ENCODE peak calls at places on chromosomes 4 and X, in seven cellular contexts. One of them, this sample, is unnamed.

GRCh38 chr4:141246683-141247429 is 26.2 kb downstream of the ZNF330 start:
- DNase-seq in brain microvascular endothelial cell: no peak
- DNase-seq in CD8-positive, alpha-beta T cell: no peak
- DNase-seq in HL-60: no peak
- DNase-seq in fibroblast of lung: no peak
- DNase-seq in MM.1S: no peak
- DNase-seq in A549: no peak
- DNase-seq in this sample: no peak

GRCh38 chr4:8252301-8253173 is 17.0 kb upstream of the HTRA3 start:
- DNase-seq in brain microvascular endothelial cell: peak
- DNase-seq in CD8-positive, alpha-beta T cell: no peak
- DNase-seq in HL-60: peak
- DNase-seq in fibroblast of lung: peak
- DNase-seq in MM.1S: no peak
- DNase-seq in A549: no peak
- DNase-seq in this sample: no peak

GRCh38 chrX:152343306-152343705 is 107.8 kb downstream of the GABRA3 start:
- DNase-seq in brain microvascular endothelial cell: no peak
- DNase-seq in CD8-positive, alpha-beta T cell: no peak
- DNase-seq in HL-60: no peak
- DNase-seq in fibroblast of lung: no peak
- DNase-seq in MM.1S: no peak
- DNase-seq in A549: no peak
- DNase-seq in this sample: no peak

GRCh38 chrX:143663755-143664154 is 27.9 kb upstream of the SLITRK4 start:
- DNase-seq in brain microvascular endothelial cell: no peak
- DNase-seq in CD8-positive, alpha-beta T cell: no peak
- DNase-seq in HL-60: no peak
- DNase-seq in fibroblast of lung: no peak
- DNase-seq in MM.1S: no peak
- DNase-seq in A549: no peak
- DNase-seq in this sample: no peak

GRCh38 chrX:122582280-122582679 is 601.8 kb upstream of the GRIA3 start:
- DNase-seq in brain microvascular endothelial cell: no peak
- DNase-seq in CD8-positive, alpha-beta T cell: no peak
- DNase-seq in HL-60: no peak
- DNase-seq in fibroblast of lung: no peak
- DNase-seq in MM.1S: no peak
- DNase-seq in A549: no peak
- DNase-seq in this sample: no peak

GRCh38 chr4:31261632-31262031 is 541.5 kb downstream of the PCDH7 start:
- DNase-seq in brain microvascular endothelial cell: no peak
- DNase-seq in CD8-positive, alpha-beta T cell: no peak
- DNase-seq in HL-60: no peak
- DNase-seq in fibroblast of lung: no peak
- DNase-seq in MM.1S: no peak
- DNase-seq in A549: no peak
- DNase-seq in this sample: no peak

GRCh38 chr4:7939377-7940108 is at the start of gene AFAP1:
- DNase-seq in brain microvascular endothelial cell: peak
- DNase-seq in CD8-positive, alpha-beta T cell: peak
- DNase-seq in HL-60: no peak
- DNase-seq in fibroblast of lung: peak
- DNase-seq in MM.1S: no peak
- DNase-seq in A549: peak
- DNase-seq in this sample: peak

GRCh38 chrX:39721570-39722279 is 376.0 kb downstream of the BCOR start:
- DNase-seq in brain microvascular endothelial cell: peak
- DNase-seq in CD8-positive, alpha-beta T cell: no peak
- DNase-seq in HL-60: no peak
- DNase-seq in fibroblast of lung: peak
- DNase-seq in MM.1S: no peak
- DNase-seq in A549: no peak
- DNase-seq in this sample: no peak

GRCh38 chrX:31670245-31670644 is 598.4 kb upstream of the FTHL17 start:
- DNase-seq in brain microvascular endothelial cell: no peak
- DNase-seq in CD8-positive, alpha-beta T cell: no peak
- DNase-seq in HL-60: no peak
- DNase-seq in fibroblast of lung: no peak
- DNase-seq in MM.1S: no peak
- DNase-seq in A549: no peak
- DNase-seq in this sample: no peak

GRCh38 chr4:140243345-140243753 is 89.4 kb upstream of the MAML3 start:
- DNase-seq in brain microvascular endothelial cell: no peak
- DNase-seq in CD8-positive, alpha-beta T cell: peak
- DNase-seq in HL-60: peak
- DNase-seq in fibroblast of lung: no peak
- DNase-seq in MM.1S: no peak
- DNase-seq in A549: no peak
- DNase-seq in this sample: no peak

GRCh38 chrX:150502091-150502490 is 66.3 kb upstream of the MTM1 start:
- DNase-seq in brain microvascular endothelial cell: no peak
- DNase-seq in CD8-positive, alpha-beta T cell: no peak
- DNase-seq in HL-60: no peak
- DNase-seq in fibroblast of lung: no peak
- DNase-seq in MM.1S: no peak
- DNase-seq in A549: no peak
- DNase-seq in this sample: no peak

GRCh38 chr4:20305976-20306375 is 54.3 kb downstream of the SLIT2 start:
- DNase-seq in brain microvascular endothelial cell: no peak
- DNase-seq in CD8-positive, alpha-beta T cell: no peak
- DNase-seq in HL-60: no peak
- DNase-seq in fibroblast of lung: peak
- DNase-seq in MM.1S: peak
- DNase-seq in A549: no peak
- DNase-seq in this sample: no peak

GRCh38 chr4:55733874-55734437 is 85.6 kb upstream of the EXOC1L start:
- DNase-seq in brain microvascular endothelial cell: peak
- DNase-seq in CD8-positive, alpha-beta T cell: no peak
- DNase-seq in HL-60: no peak
- DNase-seq in fibroblast of lung: peak
- DNase-seq in MM.1S: no peak
- DNase-seq in A549: peak
- DNase-seq in this sample: no peak

GRCh38 chrX:72634321-72634720 is 61.7 kb upstream of the HDAC8 start:
- DNase-seq in brain microvascular endothelial cell: no peak
- DNase-seq in CD8-positive, alpha-beta T cell: no peak
- DNase-seq in HL-60: no peak
- DNase-seq in fibroblast of lung: peak
- DNase-seq in MM.1S: no peak
- DNase-seq in A549: no peak
- DNase-seq in this sample: no peak

GRCh38 chr4:173025131-173025530 is 143.5 kb upstream of the GALNT7 start:
- DNase-seq in brain microvascular endothelial cell: peak
- DNase-seq in CD8-positive, alpha-beta T cell: no peak
- DNase-seq in HL-60: peak
- DNase-seq in fibroblast of lung: peak
- DNase-seq in MM.1S: peak
- DNase-seq in A549: peak
- DNase-seq in this sample: no peak

GRCh38 chr4:125538670-125539069 is 223.9 kb downstream of the FAT4 start:
- DNase-seq in brain microvascular endothelial cell: no peak
- DNase-seq in CD8-positive, alpha-beta T cell: no peak
- DNase-seq in HL-60: no peak
- DNase-seq in fibroblast of lung: no peak
- DNase-seq in MM.1S: no peak
- DNase-seq in A549: no peak
- DNase-seq in this sample: no peak

GRCh38 chr4:23904639-23905061 is 14.8 kb upstream of the PPARGC1A start:
- DNase-seq in brain microvascular endothelial cell: no peak
- DNase-seq in CD8-positive, alpha-beta T cell: no peak
- DNase-seq in HL-60: no peak
- DNase-seq in fibroblast of lung: no peak
- DNase-seq in MM.1S: no peak
- DNase-seq in A549: no peak
- DNase-seq in this sample: no peak

GRCh38 chrX:103565197-103565596 is 20.1 kb upstream of the TCEAL4 start:
- DNase-seq in brain microvascular endothelial cell: no peak
- DNase-seq in CD8-positive, alpha-beta T cell: no peak
- DNase-seq in HL-60: no peak
- DNase-seq in fibroblast of lung: no peak
- DNase-seq in MM.1S: peak
- DNase-seq in A549: no peak
- DNase-seq in this sample: no peak

GRCh38 chr4:109434793-109435080 is 1.1 kb downstream of the SEC24B start:
- DNase-seq in brain microvascular endothelial cell: no peak
- DNase-seq in CD8-positive, alpha-beta T cell: no peak
- DNase-seq in HL-60: no peak
- DNase-seq in fibroblast of lung: no peak
- DNase-seq in MM.1S: no peak
- DNase-seq in A549: no peak
- DNase-seq in this sample: no peak

GRCh38 chr4:39452153-39452859 is 6.4 kb downstream of the RPL9 start:
- DNase-seq in brain microvascular endothelial cell: no peak
- DNase-seq in CD8-positive, alpha-beta T cell: no peak
- DNase-seq in HL-60: no peak
- DNase-seq in fibroblast of lung: no peak
- DNase-seq in MM.1S: no peak
- DNase-seq in A549: no peak
- DNase-seq in this sample: no peak

GRCh38 chr4:119212964-119213606 is 572 bp downstream of the USP53 start:
- DNase-seq in brain microvascular endothelial cell: peak
- DNase-seq in CD8-positive, alpha-beta T cell: no peak
- DNase-seq in HL-60: peak
- DNase-seq in fibroblast of lung: peak
- DNase-seq in MM.1S: peak
- DNase-seq in A549: peak
- DNase-seq in this sample: peak

GRCh38 chr4:119212251-119212963 is at the start of gene USP53:
- DNase-seq in brain microvascular endothelial cell: peak
- DNase-seq in CD8-positive, alpha-beta T cell: peak
- DNase-seq in HL-60: peak
- DNase-seq in fibroblast of lung: peak
- DNase-seq in MM.1S: peak
- DNase-seq in A549: peak
- DNase-seq in this sample: peak

GRCh38 chr4:119221412-119221811 is 8.9 kb downstream of the USP53 start:
- DNase-seq in brain microvascular endothelial cell: no peak
- DNase-seq in CD8-positive, alpha-beta T cell: no peak
- DNase-seq in HL-60: no peak
- DNase-seq in fibroblast of lung: no peak
- DNase-seq in MM.1S: no peak
- DNase-seq in A549: no peak
- DNase-seq in this sample: no peak

GRCh38 chr4:119218093-119218492 is 5.6 kb downstream of the USP53 start:
- DNase-seq in brain microvascular endothelial cell: no peak
- DNase-seq in CD8-positive, alpha-beta T cell: no peak
- DNase-seq in HL-60: no peak
- DNase-seq in fibroblast of lung: no peak
- DNase-seq in MM.1S: no peak
- DNase-seq in A549: no peak
- DNase-seq in this sample: no peak
- H3K27ac ChIP-seq in brain microvascular endothelial cell: no peak
- H3K27ac ChIP-seq in CD8-positive, alpha-beta T cell: no peak
- H3K27ac ChIP-seq in HL-60: no peak
- H3K27ac ChIP-seq in fibroblast of lung: no peak
- H3K27ac ChIP-seq in MM.1S: no peak
- H3K27ac ChIP-seq in A549: no peak
- H3K27ac ChIP-seq in this sample: no peak

GRCh38 chrX:68897546-68897945 is 68.7 kb downstream of the EFNB1 start:
- DNase-seq in brain microvascular endothelial cell: no peak
- DNase-seq in CD8-positive, alpha-beta T cell: no peak
- DNase-seq in HL-60: no peak
- DNase-seq in fibroblast of lung: no peak
- DNase-seq in MM.1S: no peak
- DNase-seq in A549: no peak
- DNase-seq in this sample: no peak

GRCh38 chrX:68901512-68901911 is 72.7 kb downstream of the EFNB1 start:
- DNase-seq in brain microvascular endothelial cell: no peak
- DNase-seq in CD8-positive, alpha-beta T cell: no peak
- DNase-seq in HL-60: no peak
- DNase-seq in fibroblast of lung: no peak
- DNase-seq in MM.1S: no peak
- DNase-seq in A549: no peak
- DNase-seq in this sample: no peak

GRCh38 chrX:68898661-68899060 is 69.8 kb downstream of the EFNB1 start:
- DNase-seq in brain microvascular endothelial cell: no peak
- DNase-seq in CD8-positive, alpha-beta T cell: no peak
- DNase-seq in HL-60: no peak
- DNase-seq in fibroblast of lung: no peak
- DNase-seq in MM.1S: no peak
- DNase-seq in A549: no peak
- DNase-seq in this sample: no peak

GRCh38 chrX:68902706-68903105 is 73.9 kb downstream of the EFNB1 start:
- DNase-seq in brain microvascular endothelial cell: no peak
- DNase-seq in CD8-positive, alpha-beta T cell: no peak
- DNase-seq in HL-60: no peak
- DNase-seq in fibroblast of lung: no peak
- DNase-seq in MM.1S: no peak
- DNase-seq in A549: no peak
- DNase-seq in this sample: no peak

DNA sequence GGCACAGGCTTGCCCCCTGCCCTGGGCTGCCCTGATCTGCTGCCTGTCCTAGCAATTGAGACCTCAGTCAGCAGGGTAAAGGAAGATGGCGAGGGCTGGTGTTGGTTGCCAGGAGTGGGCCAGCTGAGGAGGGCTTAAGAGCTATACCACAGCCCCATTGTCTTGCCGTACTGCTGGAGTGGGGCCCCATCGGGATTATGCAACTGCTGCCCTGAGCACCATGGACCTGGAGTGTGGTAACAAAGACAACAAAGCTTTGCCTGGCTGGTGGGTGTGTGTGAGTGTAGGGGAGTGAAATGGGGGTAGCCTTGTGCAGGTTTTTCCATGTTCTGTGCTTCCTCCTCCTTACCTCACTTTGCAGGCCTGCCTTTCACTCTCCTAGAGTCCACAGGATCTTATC is 74.3 kb downstream of the EFNB1 start:
- DNase-seq in brain microvascular endothelial cell: no peak
- DNase-seq in CD8-positive, alpha-beta T cell: no peak
- DNase-seq in HL-60: peak
- DNase-seq in fibroblast of lung: no peak
- DNase-seq in MM.1S: no peak
- DNase-seq in A549: no peak
- DNase-seq in this sample: no peak
- H3K27ac ChIP-seq in brain microvascular endothelial cell: no peak
- H3K27ac ChIP-seq in CD8-positive, alpha-beta T cell: no peak
- H3K27ac ChIP-seq in HL-60: no peak
- H3K27ac ChIP-seq in fibroblast of lung: no peak
- H3K27ac ChIP-seq in MM.1S: no peak
- H3K27ac ChIP-seq in A549: no peak
- H3K27ac ChIP-seq in this sample: no peak

GRCh38 chr4:119729815-119730643 is 101.4 kb upstream of the PDE5A start:
- DNase-seq in brain microvascular endothelial cell: peak
- DNase-seq in CD8-positive, alpha-beta T cell: no peak
- DNase-seq in HL-60: no peak
- DNase-seq in fibroblast of lung: peak
- DNase-seq in MM.1S: no peak
- DNase-seq in A549: peak
- DNase-seq in this sample: no peak
- H3K27ac ChIP-seq in brain microvascular endothelial cell: peak
- H3K27ac ChIP-seq in CD8-positive, alpha-beta T cell: no peak
- H3K27ac ChIP-seq in HL-60: no peak
- H3K27ac ChIP-seq in fibroblast of lung: peak
- H3K27ac ChIP-seq in MM.1S: no peak
- H3K27ac ChIP-seq in A549: no peak
- H3K27ac ChIP-seq in this sample: no peak

DNA sequence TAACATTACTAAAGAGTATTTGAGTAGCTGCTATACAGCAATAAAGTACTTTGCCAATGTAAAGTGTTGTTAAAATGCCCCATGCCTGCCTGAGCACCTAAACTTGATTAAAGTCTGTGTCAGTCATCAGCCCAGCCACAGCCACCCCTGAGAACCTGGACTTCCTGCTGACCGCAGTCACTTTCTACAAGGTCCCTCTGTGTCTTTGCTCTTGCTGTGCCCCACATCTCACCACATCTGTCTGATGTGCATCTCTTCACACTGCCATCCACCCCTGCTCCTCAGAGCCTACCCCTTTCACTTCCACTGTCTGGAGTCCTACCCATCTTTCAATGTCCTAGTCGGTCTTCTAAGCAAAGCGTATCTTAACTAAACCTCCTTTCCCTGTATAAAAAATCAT is 25.7 kb downstream of the ALPK1 start:
- DNase-seq in brain microvascular endothelial cell: no peak
- DNase-seq in CD8-positive, alpha-beta T cell: no peak
- DNase-seq in HL-60: no peak
- DNase-seq in fibroblast of lung: no peak
- DNase-seq in MM.1S: no peak
- DNase-seq in A549: no peak
- DNase-seq in this sample: no peak
- H3K27ac ChIP-seq in brain microvascular endothelial cell: no peak
- H3K27ac ChIP-seq in CD8-positive, alpha-beta T cell: no peak
- H3K27ac ChIP-seq in HL-60: no peak
- H3K27ac ChIP-seq in fibroblast of lung: no peak
- H3K27ac ChIP-seq in MM.1S: no peak
- H3K27ac ChIP-seq in A549: no peak
- H3K27ac ChIP-seq in this sample: no peak